ENCODE peak calls at places on chromosomes 4 and X, in six cellular contexts. P, T, V, L, Z and R are unnamed samples. For H4K20me1, the result is how much of the 10 kb centered on the place peaks cover.

GRCh38 chrX:13341491-13342101 is 21.7 kb upstream of the ATXN3L start:
- DNase-seq in P (no peak), T (peak), V (no peak), L (no peak), Z (peak), R (no peak)

GRCh38 chrX:115650916-115651315 is 89.9 kb downstream of the PLS3 start:
- DNase-seq in P (peak), T (peak), V (no peak), L (peak), Z (peak), R (no peak)

GRCh38 chrX:132615396-132616131 is 126.7 kb upstream of the MBNL3 start:
- DNase-seq in P (peak), T (peak), V (peak), L (peak), Z (peak), R (no peak)

GRCh38 chr4:185710487-185710995 is 101.5 kb downstream of the SORBS2 start:
- DNase-seq in P (no peak), T (no peak), V (no peak), L (no peak), Z (no peak), R (no peak)

GRCh38 chr4:33725861-33726260 is 2518.5 kb downstream of the ARAP2 start:
- DNase-seq in P (no peak), T (no peak), V (no peak), L (no peak), Z (no peak), R (no peak)

GRCh38 chrX:101393530-101394305 is 2.9 kb downstream of the RPL36A start:
- DNase-seq in P (no peak), T (no peak), V (no peak), L (no peak), Z (no peak), R (peak)

GRCh38 chr4:83503974-83504373 is 19.1 kb upstream of the ABRAXAS1 start:
- DNase-seq in P (no peak), T (no peak), V (no peak), L (no peak), Z (no peak), R (no peak)

GRCh38 chr4:145061325-145061920 is 36.6 kb downstream of the ANAPC10 start:
- DNase-seq in P (peak), T (peak), V (no peak), L (peak), Z (peak), R (peak)

GRCh38 chrX:154030266-154030665 is 10.6 kb upstream of the IRAK1 start:
- DNase-seq in P (no peak), T (no peak), V (no peak), L (no peak), Z (no peak), R (peak)

GRCh38 chr4:48180234-48180633 is 46.2 kb upstream of the TXK start:
- DNase-seq in P (no peak), T (peak), V (no peak), L (no peak), Z (no peak), R (no peak)

GRCh38 chr4:48175328-48175727 is 41.3 kb upstream of the TXK start:
- DNase-seq in P (no peak), T (no peak), V (no peak), L (no peak), Z (no peak), R (no peak)

GRCh38 chr4:48178931-48179330 is 44.9 kb upstream of the TXK start:
- DNase-seq in P (no peak), T (no peak), V (no peak), L (no peak), Z (peak), R (no peak)

GRCh38 chr4:48173055-48173991 is 39.3 kb upstream of the TXK start:
- DNase-seq in P (peak), T (peak), V (no peak), L (peak), Z (no peak), R (no peak)

DNA sequence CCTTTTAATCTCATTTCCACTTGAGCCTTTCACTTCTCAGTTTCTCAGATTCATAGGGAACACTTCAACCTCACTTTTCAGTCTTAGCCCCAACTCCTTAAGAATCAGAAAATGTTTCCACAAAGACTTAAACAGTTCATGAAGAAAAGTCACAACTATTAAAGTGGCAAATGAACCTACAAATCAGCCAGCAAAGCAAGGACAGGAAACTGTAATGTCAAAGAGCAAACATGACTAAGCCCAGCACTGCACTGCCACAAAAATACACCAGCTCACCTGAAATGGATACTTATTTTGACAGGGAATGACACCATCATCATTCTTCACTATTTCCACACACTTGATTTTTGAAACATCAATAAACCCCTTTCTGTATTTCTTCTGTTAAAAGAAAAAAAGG is 41.8 kb upstream of the TXK start:
- DNase-seq in P (no peak), T (peak), V (no peak), L (no peak), Z (no peak), R (no peak)
- H4K20me1 ChIP-seq in P (under half), T (under half), V (under half), L (under half), Z (under half), R (under half)

GRCh38 chrX:71607488-71607887 is 10.8 kb downstream of the CXCR3 start:
- DNase-seq in P (no peak), T (no peak), V (no peak), L (no peak), Z (no peak), R (peak)
- H4K20me1 ChIP-seq in P (under half), T (under half), V (under half), L (under half), Z (under half), R (under half)

GRCh38 chrX:109704563-109704962 is 28.5 kb downstream of the ACSL4 start:
- DNase-seq in P (no peak), T (no peak), V (no peak), L (no peak), Z (no peak), R (no peak)

GRCh38 chrX:109707322-109707721 is 25.7 kb downstream of the ACSL4 start:
- DNase-seq in P (no peak), T (no peak), V (no peak), L (no peak), Z (no peak), R (no peak)

GRCh38 chrX:109709129-109709631 is 23.9 kb downstream of the ACSL4 start:
- DNase-seq in P (no peak), T (peak), V (no peak), L (peak), Z (peak), R (no peak)

GRCh38 chrX:109714340-109714958 is 18.6 kb downstream of the ACSL4 start:
- DNase-seq in P (no peak), T (peak), V (no peak), L (peak), Z (no peak), R (no peak)

GRCh38 chrX:109710181-109710580 is 22.9 kb downstream of the ACSL4 start:
- DNase-seq in P (no peak), T (peak), V (no peak), L (no peak), Z (no peak), R (no peak)
- H4K20me1 ChIP-seq in P (under half), T (under half), V (under half), L (under half), Z (under half), R (under half)

DNA sequence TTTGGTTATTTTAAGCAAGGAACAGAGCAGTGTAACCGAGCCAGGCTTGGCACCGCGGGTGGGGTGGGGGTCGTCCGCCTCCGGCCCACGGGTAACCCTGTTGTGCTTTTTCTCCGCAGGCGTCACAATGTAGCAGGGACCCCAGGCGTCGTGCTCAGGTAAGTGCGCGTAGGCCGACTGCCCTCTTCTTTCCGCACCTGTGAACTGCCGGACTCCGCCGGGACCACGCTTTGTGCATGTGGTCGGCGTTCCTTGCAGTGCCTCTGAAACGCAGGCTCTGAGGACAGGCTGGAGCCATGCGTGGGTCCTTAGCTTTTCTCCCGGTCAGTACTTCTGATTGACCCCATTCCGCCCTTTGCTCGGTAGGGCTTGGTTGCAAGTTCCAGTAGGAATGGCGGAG is 24.9 kb downstream of the PCGF3 start:
- DNase-seq in P (no peak), T (no peak), V (no peak), L (no peak), Z (no peak), R (no peak)
- H4K20me1 ChIP-seq in P (under half), T (half or more), V (under half), L (under half), Z (under half), R (under half)

GRCh38 chr4:26356067-26356466 is 35.3 kb downstream of the RBPJ start:
- DNase-seq in P (no peak), T (peak), V (no peak), L (no peak), Z (peak), R (peak)
- H4K20me1 ChIP-seq in P (under half), T (half or more), V (under half), L (under half), Z (under half), R (half or more)